ENCODE peak calls at places on chromosomes 5 and 9, in six cellular contexts. Y, Z, T, X, W and D are unnamed samples.

GRCh38 chr5:88883059-88883565 is at the start of gene MEF2C:
- DNase-seq in Z (peak), T (peak), X (no peak), W (peak), Y (peak), D (peak)

GRCh38 chr5:52554297-52554696 is 233.4 kb upstream of the ITGA1 start:
- DNase-seq in T (no peak), X (no peak), Z (no peak), Y (no peak), W (no peak), D (no peak)

GRCh38 chr5:150065346-150065745 is 21.0 kb downstream of the CSF1R start:
- DNase-seq in W (no peak), Y (no peak), T (peak), X (peak), Z (no peak), D (no peak)

GRCh38 chr9:2158111-2158610 is 143.0 kb downstream of the SMARCA2 start:
- DNase-seq in T (peak), Y (peak), X (no peak), W (peak), Z (no peak), D (no peak)

GRCh38 chr5:126707080-126707479 is 69.9 kb upstream of the LMNB1 start:
- DNase-seq in X (no peak), T (no peak), Z (no peak), Y (no peak), W (no peak), D (no peak)

GRCh38 chr9:129071526-129072131 is 9.3 kb upstream of the DOLPP1 start:
- DNase-seq in T (no peak), Z (no peak), W (no peak), Y (no peak), X (no peak), D (no peak)

GRCh38 chr5:67405755-67406154 is 209.2 kb upstream of the CD180 start:
- DNase-seq in X (no peak), Z (no peak), T (no peak), Y (no peak), W (no peak), D (no peak)

GRCh38 chr5:105836263-105836662 is 1834.5 kb downstream of the EFNA5 start:
- DNase-seq in X (no peak), W (no peak), T (no peak), Z (no peak), Y (no peak), D (no peak)

GRCh38 chr9:128160603-128160987 is 530 bp downstream of the BBLN start:
- DNase-seq in W (peak), T (peak), X (no peak), Z (no peak), Y (no peak), D (no peak)

GRCh38 chr9:111094433-111095421 is 56.5 kb upstream of the LPAR1 start:
- DNase-seq in Y (peak), W (no peak), T (no peak), Z (peak), X (no peak), D (peak)

GRCh38 chr9:21470126-21470525 is 12.0 kb downstream of the IFNE start:
- DNase-seq in Z (no peak), T (no peak), Y (no peak), X (no peak), W (no peak), D (no peak)

GRCh38 chr9:21465138-21465537 is 17.0 kb downstream of the IFNE start:
- DNase-seq in Z (no peak), X (no peak), W (no peak), Y (no peak), T (no peak), D (no peak)

GRCh38 chr9:21461377-21461776 is 20.7 kb downstream of the IFNE start:
- DNase-seq in X (peak), T (no peak), Z (no peak), Y (no peak), W (no peak), D (no peak)

GRCh38 chr9:21465859-21466518 is 16.1 kb downstream of the IFNE start:
- DNase-seq in X (peak), T (no peak), Y (no peak), Z (no peak), W (peak), D (peak)
- TF ChIP-seq CTCF in X (peak), T (peak), Y (peak), Z (peak), W (peak), D (peak)

GRCh38 chr5:178417391-178417811 is 172.8 kb downstream of the COL23A1 start:
- DNase-seq in Z (no peak), X (no peak), W (no peak), T (no peak), Y (no peak), D (no peak)
- TF ChIP-seq CTCF in Z (no peak), X (no peak), W (no peak), T (no peak), Y (no peak), D (no peak)

DNA sequence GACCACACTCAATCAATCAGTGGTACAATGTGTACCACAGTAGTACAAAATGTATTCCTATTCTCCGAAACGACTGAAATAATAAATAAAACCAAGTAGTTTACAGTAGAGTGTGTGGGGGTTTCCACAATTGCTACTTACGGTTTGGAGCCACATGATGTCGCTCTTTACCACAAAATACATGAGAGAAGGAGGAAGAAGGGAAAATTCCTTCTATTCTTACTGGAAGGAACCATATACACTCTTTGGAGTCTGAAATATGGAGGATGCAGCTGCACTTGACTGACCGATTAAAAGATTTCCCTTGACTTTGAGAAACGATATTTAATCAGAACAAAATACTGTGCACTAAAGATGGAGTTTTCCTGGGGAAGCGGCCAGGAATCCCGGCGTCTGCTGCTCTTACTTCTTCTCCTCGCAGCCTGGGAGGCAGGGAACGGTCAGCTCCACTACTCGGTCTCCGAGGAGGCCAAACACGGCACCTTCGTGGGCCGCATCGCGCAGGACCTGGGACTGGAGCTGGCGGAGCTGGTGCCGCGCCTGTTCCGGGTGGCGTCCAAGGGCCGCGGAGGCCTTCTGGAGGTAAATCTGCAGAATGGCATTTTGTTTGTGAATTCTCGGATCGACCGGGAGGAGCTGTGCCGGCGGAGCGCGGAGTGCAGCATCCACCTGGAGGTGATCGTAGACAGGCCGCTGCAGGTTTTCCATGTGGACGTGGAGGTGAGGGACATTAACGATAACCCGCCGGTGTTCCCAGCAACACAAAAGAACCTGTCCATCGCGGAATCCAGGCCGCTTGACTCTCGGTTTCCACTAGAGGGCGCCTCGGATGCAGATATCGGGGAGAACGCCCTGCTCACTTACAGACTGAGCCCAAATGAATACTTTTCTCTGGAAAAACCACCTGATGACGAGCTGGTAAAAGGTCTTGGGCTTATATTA is at the start of gene PCDHA4:
- DNase-seq in T (peak), Y (peak), W (no peak), X (peak), Z (no peak), D (no peak)
- TF ChIP-seq CTCF in T (peak), Y (peak), W (no peak), X (peak), Z (peak), D (peak)

GRCh38 chr5:108196276-108196675 is 185.6 kb downstream of the FBXL17 start:
- DNase-seq in W (no peak), X (no peak), Z (no peak), T (no peak), Y (no peak), D (no peak)
- TF ChIP-seq CTCF in W (no peak), X (no peak), Z (no peak), T (no peak), Y (no peak), D (no peak)

DNA sequence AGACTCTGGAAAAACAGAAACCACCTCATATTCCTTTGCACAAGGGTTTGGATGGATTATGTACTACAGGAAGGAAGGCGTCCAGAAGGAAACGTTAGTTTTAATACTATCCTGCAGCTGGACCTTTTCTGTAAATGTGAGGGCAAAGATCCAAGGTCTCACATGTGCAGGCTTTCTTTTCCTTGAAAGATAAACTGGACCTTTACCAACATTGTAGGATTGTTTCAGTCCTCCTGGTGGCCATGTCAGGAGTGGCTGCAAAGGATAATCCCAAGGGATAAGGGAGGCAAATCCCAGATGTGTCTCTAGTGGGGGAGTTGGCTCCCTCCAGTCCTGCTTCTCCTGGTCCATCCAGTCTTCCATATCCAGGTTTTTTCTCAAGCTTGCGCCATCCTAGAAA is 397.5 kb downstream of the HTR1A start:
- DNase-seq in T (no peak), X (no peak), Y (no peak), W (no peak), Z (no peak), D (no peak)
- TF ChIP-seq CTCF in T (no peak), X (no peak), Y (peak), W (no peak), Z (no peak), D (no peak)

GRCh38 chr9:109192732-109193361 is 25.8 kb upstream of the FRRS1L start:
- DNase-seq in Z (no peak), W (peak), X (peak), Y (peak), T (peak), D (no peak)
- TF ChIP-seq CTCF in Z (peak), W (no peak), X (peak), Y (peak), T (peak), D (peak)

GRCh38 chr9:84670106-84670800 is 724 bp downstream of the NTRK2 start:
- DNase-seq in Z (peak), T (peak), X (no peak), Y (peak), W (peak), D (no peak)
- TF ChIP-seq CTCF in Z (no peak), T (peak), X (no peak), Y (no peak), W (no peak), D (no peak)

GRCh38 chr9:120936764-120937122 is 10.1 kb upstream of the TRAF1 start:
- DNase-seq in X (no peak), Y (no peak), T (no peak), W (no peak), Z (no peak), D (no peak)
- TF ChIP-seq CTCF in X (no peak), Y (no peak), T (no peak), W (no peak), Z (peak), D (no peak)

GRCh38 chr5:55052383-55052931 is 28.4 kb downstream of the GZMK start:
- DNase-seq in X (no peak), W (no peak), T (no peak), Y (no peak), Z (no peak), D (no peak)
- TF ChIP-seq CTCF in X (no peak), W (no peak), T (no peak), Y (no peak), Z (no peak), D (no peak)